ENCODE peak calls at places on chromosome 12, in five cellular contexts. Y, F, Q, W and L are unnamed samples.

GRCh38 chr12:84038241-84038640 is 874.4 kb downstream of the SLC6A15 start:
- DNase-seq in Y (no peak), F (no peak), Q (no peak), W (no peak), L (no peak)

GRCh38 chr12:66092559-66093269 is 37.8 kb downstream of the LLPH start:
- DNase-seq in Y (no peak), F (no peak), Q (no peak), W (no peak), L (no peak)

GRCh38 chr12:7016958-7017571 is 1.2 kb downstream of the LPCAT3 start:
- DNase-seq in Y (no peak), F (no peak), Q (no peak), W (no peak), L (no peak)

GRCh38 chr12:89253483-89253882 is 98.8 kb downstream of the DUSP6 start:
- DNase-seq in Y (no peak), F (no peak), Q (no peak), W (no peak), L (no peak)

GRCh38 chr12:44716681-44717080 is 159.4 kb downstream of the NELL2 start:
- DNase-seq in Y (no peak), F (no peak), Q (no peak), W (no peak), L (no peak)

GRCh38 chr12:70487440-70487839 is 121.3 kb downstream of the KCNMB4 start:
- DNase-seq in Y (no peak), F (no peak), Q (no peak), W (no peak), L (no peak)

GRCh38 chr12:18158774-18159557 is 69.0 kb upstream of the RERGL start:
- DNase-seq in Y (no peak), F (no peak), Q (no peak), W (no peak), L (no peak)

GRCh38 chr12:14473707-14474287 is 93.9 kb downstream of the PLBD1 start:
- DNase-seq in Y (no peak), F (no peak), Q (no peak), W (no peak), L (no peak)

GRCh38 chr12:25979563-25979962 is 21.1 kb downstream of the RASSF8 start:
- DNase-seq in Y (no peak), F (no peak), Q (no peak), W (no peak), L (no peak)

GRCh38 chr12:114682101-114682919 is 1.7 kb downstream of the TBX3 start:
- DNase-seq in Y (no peak), F (no peak), Q (no peak), W (no peak), L (no peak)

GRCh38 chr12:21429994-21430393 is 7.5 kb upstream of the PYROXD1 start:
- DNase-seq in Y (no peak), F (no peak), Q (no peak), W (no peak), L (no peak)

GRCh38 chr12:42498549-42499247 is 90.8 kb downstream of the PRICKLE1 start:
- DNase-seq in Y (no peak), F (no peak), Q (no peak), W (no peak), L (no peak)

GRCh38 chr12:96350982-96351381 is 49.3 kb downstream of the CDK17 start:
- DNase-seq in Y (no peak), F (no peak), Q (no peak), W (no peak), L (no peak)

GRCh38 chr12:617304-617915 is 45.8 kb downstream of the NINJ2 start:
- DNase-seq in Y (no peak), F (peak), Q (no peak), W (peak), L (no peak)

GRCh38 chr12:131773582-131774221 is 54.5 kb upstream of the MMP17 start:
- DNase-seq in Y (no peak), F (no peak), Q (no peak), W (no peak), L (no peak)

GRCh38 chr12:19003987-19004619 is 125.4 kb upstream of the PLEKHA5 start:
- DNase-seq in Y (no peak), F (no peak), Q (no peak), W (no peak), L (no peak)

GRCh38 chr12:54432815-54433164 is 13.7 kb upstream of the ITGA5 start:
- DNase-seq in Y (no peak), F (no peak), Q (no peak), W (no peak), L (no peak)

GRCh38 chr12:26034371-26035142 is 76.1 kb downstream of the RASSF8 start:
- DNase-seq in Y (peak), F (no peak), Q (no peak), W (no peak), L (no peak)

GRCh38 chr12:119410396-119410795 is 75.9 kb downstream of the CCDC60 start:
- DNase-seq in Y (no peak), F (no peak), Q (no peak), W (peak), L (no peak)

GRCh38 chr12:90909069-90909676 is 45.8 kb downstream of the CCER1 start:
- DNase-seq in Y (no peak), F (no peak), Q (no peak), W (no peak), L (no peak)

GRCh38 chr12:47206450-47206830 is 126.7 kb upstream of the AMIGO2 start:
- DNase-seq in Y (no peak), F (no peak), Q (no peak), W (no peak), L (no peak)

GRCh38 chr12:2498961-2499500 is 295.7 kb upstream of the FKBP4 start:
- DNase-seq in Y (no peak), F (no peak), Q (no peak), W (no peak), L (no peak)

GRCh38 chr12:103969391-103969790 is 3.7 kb downstream of the TDG start:
- DNase-seq in Y (no peak), F (no peak), Q (no peak), W (no peak), L (no peak)

GRCh38 chr12:51392556-51393237 is 1.5 kb upstream of the GALNT6 start:
- DNase-seq in Y (no peak), F (no peak), Q (no peak), W (peak), L (no peak)

GRCh38 chr12:123071401-123072304 is 79.2 kb downstream of the PITPNM2 start:
- DNase-seq in Y (no peak), F (peak), Q (no peak), W (no peak), L (no peak)

GRCh38 chr12:39966251-39966650 is 139.6 kb downstream of the SLC2A13 start:
- DNase-seq in Y (no peak), F (no peak), Q (no peak), W (no peak), L (no peak)

GRCh38 chr12:106801830-106802561 is 27.5 kb downstream of the RIC8B start:
- DNase-seq in Y (no peak), F (no peak), Q (no peak), W (no peak), L (no peak)

GRCh38 chr12:19480459-19480858 is 41.2 kb downstream of the AEBP2 start:
- DNase-seq in Y (no peak), F (no peak), Q (no peak), W (no peak), L (no peak)

GRCh38 chr12:80262372-80263170 is 163.2 kb downstream of the OTOGL start:
- DNase-seq in Y (no peak), F (no peak), Q (no peak), W (no peak), L (no peak)

GRCh38 chr12:65532744-65533143 is 254.3 kb downstream of the MSRB3 start:
- DNase-seq in Y (peak), F (no peak), Q (no peak), W (no peak), L (no peak)

GRCh38 chr12:118714051-118714460 is 267.3 kb upstream of the SRRM4 start:
- DNase-seq in Y (no peak), F (no peak), Q (no peak), W (peak), L (no peak)

GRCh38 chr12:121013715-121014114 is 2.6 kb downstream of the C12orf43 start:
- DNase-seq in Y (no peak), F (no peak), Q (no peak), W (no peak), L (no peak)
- TF ChIP-seq CTCF in Y (no peak), F (no peak), Q (no peak), W (no peak), L (no peak)

DNA sequence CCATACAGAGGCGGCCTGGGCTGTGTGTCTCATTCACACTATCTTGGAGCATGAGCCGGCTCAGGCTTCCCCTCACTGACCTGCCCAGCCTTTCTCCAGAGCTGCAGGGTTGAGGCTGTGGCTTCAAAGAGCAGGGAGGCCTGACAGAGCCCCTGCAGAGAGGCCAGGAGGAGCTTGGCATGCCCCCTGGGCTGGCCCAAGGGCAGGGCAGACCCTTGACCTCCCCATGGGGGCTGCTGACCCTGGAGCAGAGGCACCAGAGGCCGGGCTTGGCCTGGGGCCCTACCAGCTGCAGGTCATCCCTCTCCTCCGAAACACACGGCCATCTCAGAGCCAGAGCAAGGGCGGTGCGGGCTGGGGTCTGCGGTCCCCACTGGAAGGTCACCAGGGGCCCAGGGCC is 46.6 kb upstream of the FZD10 start:
- DNase-seq in Y (no peak), F (no peak), Q (no peak), W (no peak), L (no peak)
- TF ChIP-seq CTCF in Y (no peak), F (no peak), Q (no peak), W (no peak), L (no peak)

GRCh38 chr12:67977668-67978067 is 11.6 kb upstream of the IFNG-AS1 start:
- DNase-seq in Y (no peak), F (no peak), Q (no peak), W (no peak), L (no peak)
- TF ChIP-seq CTCF in Y (no peak), F (no peak), Q (no peak), W (no peak), L (no peak)

GRCh38 chr12:30830751-30831150 is 76.0 kb upstream of the CAPRIN2 start:
- DNase-seq in Y (no peak), F (no peak), Q (no peak), W (no peak), L (peak)

GRCh38 chr12:30826276-30826675 is 71.5 kb upstream of the CAPRIN2 start:
- DNase-seq in Y (no peak), F (no peak), Q (no peak), W (no peak), L (peak)

GRCh38 chr12:30827406-30828055 is 72.8 kb upstream of the CAPRIN2 start:
- DNase-seq in Y (no peak), F (no peak), Q (no peak), W (no peak), L (peak)

GRCh38 chr12:30829876-30830275 is 75.1 kb upstream of the CAPRIN2 start:
- DNase-seq in Y (no peak), F (no peak), Q (no peak), W (no peak), L (peak)

DNA sequence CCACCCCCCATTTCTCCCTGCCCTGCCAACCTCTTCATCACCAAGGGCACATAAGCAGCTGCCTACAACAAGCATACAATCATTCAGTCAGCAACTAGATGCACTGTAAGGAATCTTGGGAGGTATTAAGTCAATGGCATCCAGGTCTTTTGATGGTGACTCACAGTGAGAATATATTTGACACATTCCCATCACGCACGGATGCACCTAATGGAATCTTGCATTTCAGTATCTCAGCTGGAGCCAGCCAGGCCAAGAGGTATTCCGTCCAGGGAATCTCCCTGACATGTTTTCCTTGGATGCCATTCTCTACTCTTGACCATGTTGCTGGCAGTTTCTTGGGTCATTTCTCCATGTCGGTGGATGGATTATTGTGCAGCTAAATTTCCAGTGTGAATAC is 73.9 kb upstream of the CAPRIN2 start:
- DNase-seq in Y (no peak), F (no peak), Q (no peak), W (no peak), L (peak)
- TF ChIP-seq CTCF in Y (no peak), F (no peak), Q (no peak), W (no peak), L (no peak)

GRCh38 chr12:12032771-12033588 is 37.8 kb upstream of the BCL2L14 start:
- DNase-seq in Y (peak), F (peak), Q (peak), W (peak), L (peak)
- TF ChIP-seq CTCF in Y (peak), F (peak), Q (peak), W (no peak), L (peak)

GRCh38 chr12:91923864-91924263 is 221.8 kb downstream of the BTG1 start:
- DNase-seq in Y (no peak), F (no peak), Q (no peak), W (no peak), L (no peak)
- TF ChIP-seq CTCF in Y (no peak), F (no peak), Q (no peak), W (no peak), L (no peak)

GRCh38 chr12:125135906-125136305 is 70.7 kb downstream of the AACS start:
- DNase-seq in Y (no peak), F (no peak), Q (no peak), W (no peak), L (no peak)

GRCh38 chr12:125131958-125132357 is 66.7 kb downstream of the AACS start:
- DNase-seq in Y (no peak), F (no peak), Q (no peak), W (no peak), L (no peak)

GRCh38 chr12:125132698-125133400 is 67.6 kb downstream of the AACS start:
- DNase-seq in Y (no peak), F (no peak), Q (no peak), W (no peak), L (no peak)

GRCh38 chr12:125134576-125134975 is 69.3 kb downstream of the AACS start:
- DNase-seq in Y (no peak), F (no peak), Q (no peak), W (no peak), L (no peak)

GRCh38 chr12:125133616-125134015 is 68.4 kb downstream of the AACS start:
- DNase-seq in Y (no peak), F (no peak), Q (no peak), W (no peak), L (no peak)
- TF ChIP-seq CTCF in Y (no peak), F (no peak), Q (no peak), W (no peak), L (no peak)

GRCh38 chr12:69214169-69214568 is 25.2 kb upstream of the CPSF6 start:
- DNase-seq in Y (no peak), F (no peak), Q (no peak), W (no peak), L (no peak)

GRCh38 chr12:69211172-69211571 is 28.2 kb upstream of the CPSF6 start:
- DNase-seq in Y (no peak), F (no peak), Q (no peak), W (no peak), L (no peak)

GRCh38 chr12:69210661-69211060 is 28.7 kb upstream of the CPSF6 start:
- DNase-seq in Y (no peak), F (no peak), Q (no peak), W (no peak), L (no peak)
- TF ChIP-seq CTCF in Y (no peak), F (no peak), Q (no peak), W (no peak), L (no peak)

DNA sequence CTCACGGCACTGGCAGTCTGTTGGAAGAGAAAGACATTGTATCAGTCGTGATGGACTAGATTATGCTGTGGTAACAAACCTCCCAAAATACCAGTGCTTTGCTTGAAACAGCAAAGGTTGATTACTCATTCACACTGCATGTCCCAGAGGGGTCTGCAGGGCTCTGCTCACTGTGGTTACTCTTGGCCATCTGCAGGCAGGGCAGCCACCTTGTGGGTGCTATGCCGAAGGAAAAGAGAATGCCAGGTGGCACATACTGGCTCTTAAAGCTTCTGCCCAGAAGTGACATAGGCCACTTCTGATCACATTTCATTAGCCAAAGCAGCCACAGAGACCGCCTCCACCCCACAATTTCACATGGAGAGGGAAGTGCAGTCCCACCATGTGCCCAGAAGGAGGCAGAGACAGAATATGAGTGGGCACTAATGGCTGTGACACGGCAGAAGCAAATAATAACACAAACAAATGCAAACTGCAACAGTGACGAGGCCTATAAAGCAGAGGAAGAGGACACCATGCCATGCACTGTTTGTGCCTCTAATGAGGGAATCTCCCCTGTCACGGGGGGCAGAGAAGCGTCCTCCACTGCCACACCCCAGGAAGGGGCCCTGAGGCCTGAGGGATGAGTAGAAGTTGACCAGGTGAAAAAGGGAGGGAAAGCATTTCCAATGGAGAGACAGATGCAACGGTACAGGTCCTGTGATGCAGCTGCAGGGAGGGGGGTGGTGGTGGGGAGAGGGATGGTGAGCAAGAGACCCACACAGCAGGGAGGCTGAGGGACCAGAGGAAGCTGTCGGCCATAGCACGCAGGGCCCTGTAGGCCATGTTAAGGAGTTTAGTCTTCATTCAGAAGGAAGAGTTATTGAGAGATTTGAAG is 51.7 kb upstream of the KICS2 start:
- DNase-seq in Y (no peak), F (no peak), Q (no peak), W (no peak), L (no peak)
- TF ChIP-seq CTCF in Y (peak), F (peak), Q (no peak), W (no peak), L (peak)